ENCODE peak calls at places on chromosomes 4 and X, in nine cellular contexts. H, K, L, N, C, B, E, A and R are unnamed samples.

GRCh38 chr4:86038037-86038436 is 321.8 kb downstream of the MAPK10 start:
- DNase-seq in C (no peak), B (no peak), H (no peak), N (no peak), K (no peak), L (no peak), E (no peak), A (no peak), R (no peak)

GRCh38 chr4:13478707-13479106 is 5.4 kb downstream of the RAB28 start:
- DNase-seq in E (no peak), K (peak; percentile 57), L (no peak), A (no peak), N (no peak), H (no peak), B (no peak), C (no peak), R (no peak)

GRCh38 chr4:150769235-150769634 is 187.3 kb downstream of the MAB21L2 start:
- DNase-seq in N (no peak), K (peak; percentile 20), L (peak; percentile 69), H (no peak), B (peak; percentile 58), A (peak; percentile 42), C (no peak), E (peak; percentile 29), R (peak; percentile 67)

GRCh38 chr4:2217726-2218125 is 24.2 kb downstream of the HAUS3 start:
- DNase-seq in C (no peak), A (no peak), L (no peak), N (no peak), E (no peak), K (no peak), B (peak; percentile 55), H (no peak), R (no peak)

GRCh38 chr4:101774807-101775206 is 15.7 kb upstream of the BANK1 start:
- DNase-seq in E (peak; percentile 18), K (no peak), H (no peak), L (peak; percentile 7), C (no peak), B (no peak), N (no peak), A (no peak), R (peak; percentile 68)

GRCh38 chrX:46574337-46574940 is 874 bp downstream of the CHST7 start:
- DNase-seq in B (peak; percentile 41), H (peak; percentile 16), A (no peak), E (no peak), N (no peak), C (no peak), L (no peak), K (no peak), R (peak; percentile 12)

GRCh38 chr4:8911311-8912088 is 39.9 kb upstream of the HMX1 start:
- DNase-seq in K (no peak), B (no peak), C (no peak), E (peak; percentile 15), N (peak; percentile 11), A (peak; percentile 9), L (no peak), H (no peak), R (no peak)

GRCh38 chr4:86366920-86367319 is 7.1 kb upstream of the MAPK10 start:
- DNase-seq in K (no peak), A (no peak), H (no peak), C (no peak), N (no peak), B (no peak), E (no peak), L (no peak), R (no peak)

GRCh38 chrX:67872958-67873357 is 329.1 kb downstream of the AR start:
- DNase-seq in B (no peak), A (no peak), E (no peak), N (no peak), C (no peak), H (no peak), K (no peak), L (no peak), R (no peak)

GRCh38 chr4:52824603-52825310 is 37.4 kb upstream of the RASL11B start:
- DNase-seq in L (no peak), N (no peak), H (no peak), E (peak; percentile 61), C (no peak), A (no peak), K (no peak), B (peak; percentile 75), R (peak; percentile 67)

GRCh38 chrX:63434665-63435064 is 83.5 kb upstream of the SPIN4 start:
- DNase-seq in A (no peak), C (no peak), K (no peak), B (peak; percentile 21), L (no peak), H (no peak), N (no peak), E (peak; percentile 25), R (no peak)

GRCh38 chr4:64146030-64146429 is 263.2 kb downstream of the TECRL start:
- DNase-seq in B (no peak), E (no peak), N (no peak), K (no peak), L (no peak), C (no peak), A (no peak), H (no peak), R (no peak)

GRCh38 chr4:136864580-136865185 is 667.6 kb downstream of the PCDH18 start:
- DNase-seq in H (peak; percentile 6), B (peak; percentile 82), A (peak; percentile 39), K (peak; percentile 75), L (peak; percentile 88), E (peak; percentile 85), N (no peak), C (peak; percentile 83), R (peak; percentile 32)

GRCh38 chr4:57265831-57266582 is 155.8 kb upstream of the IGFBP7 start:
- DNase-seq in E (no peak), N (no peak), C (no peak), B (peak; percentile 47), A (no peak), H (no peak), L (no peak), K (peak; percentile 19), R (no peak)

GRCh38 chrX:17737707-17738001 is 361 bp downstream of the SCML1 start:
- DNase-seq in K (no peak), H (no peak), N (no peak), A (no peak), B (no peak), E (no peak), L (no peak), C (no peak), R (no peak)

GRCh38 chrX:107674480-107675364 is 46.4 kb downstream of the PRPS1 start:
- DNase-seq in A (peak; percentile 17), L (no peak), B (peak; percentile 78), N (no peak), K (no peak), H (peak; percentile 40), C (no peak), E (peak; percentile 72), R (no peak)

GRCh38 chr4:188697217-188697616 is 558.0 kb downstream of the TRIML1 start:
- DNase-seq in H (no peak), K (no peak), C (no peak), N (no peak), B (no peak), L (no peak), A (no peak), E (no peak), R (no peak)

GRCh38 chr4:2251073-2251794 is 9.3 kb upstream of the HAUS3 start:
- DNase-seq in N (peak; percentile 12), L (no peak), B (no peak), A (no peak), C (no peak), K (no peak), E (no peak), H (no peak), R (no peak)

GRCh38 chr4:119490335-119490734 is 138.3 kb downstream of the PDE5A start:
- DNase-seq in K (peak; percentile 58), L (peak; percentile 56), A (no peak), B (peak; percentile 26), C (peak; percentile 24), H (no peak), N (no peak), E (peak; percentile 15), R (no peak)

GRCh38 chr4:88964450-88964849 is 92.5 kb downstream of the FAM13A start:
- DNase-seq in K (no peak), C (no peak), B (no peak), N (no peak), L (peak; percentile 85), A (no peak), E (no peak), H (no peak), R (no peak)

GRCh38 chrX:30888526-30889146 is 418 bp downstream of the TAB3 start:
- DNase-seq in E (peak; percentile 39), K (peak; percentile 20), H (peak; percentile 8), N (no peak), B (peak; percentile 33), A (no peak), C (peak; percentile 38), L (peak; percentile 7), R (no peak)

GRCh38 chr4:128220286-128221235 is 67.1 kb downstream of the PGRMC2 start:
- DNase-seq in H (no peak), E (no peak), N (no peak), C (peak; percentile 7), A (no peak), L (peak; percentile 91), K (peak; percentile 62), B (peak; percentile 58), R (peak; percentile 11)

GRCh38 chr4:73718375-73719373 is 21.7 kb upstream of the CXCL8 start:
- DNase-seq in A (peak; percentile 35), E (no peak), K (no peak), N (no peak), H (no peak), B (peak; percentile 41), L (no peak), C (no peak), R (no peak)

GRCh38 chr4:46830971-46831454 is 78.0 kb downstream of the COX7B2 start:
- DNase-seq in H (no peak), E (no peak), N (no peak), L (no peak), K (no peak), A (no peak), C (no peak), B (no peak), R (no peak)

GRCh38 chr4:73964862-73965611 is 16.8 kb downstream of the PF4 start:
- DNase-seq in H (no peak), A (no peak), B (no peak), K (peak; percentile 86), C (no peak), N (no peak), L (no peak), E (peak; percentile 41), R (peak; percentile 1)

GRCh38 chr4:38313999-38314561 is 349.9 kb upstream of the KLF3 start:
- DNase-seq in N (no peak), A (no peak), E (peak; percentile 17), C (no peak), B (peak; percentile 54), H (no peak), L (peak; percentile 12), K (peak; percentile 22), R (no peak)

GRCh38 chr4:139656614-139657486 is 8.8 kb upstream of the MGST2 start:
- DNase-seq in L (peak; percentile 89), N (no peak), H (peak; percentile 25), B (peak; percentile 87), C (peak; percentile 82), A (peak; percentile 45), K (peak; percentile 78), E (peak; percentile 91), R (peak; percentile 76)